ENCODE peak calls at places on chromosomes 5 and 9, in six cellular contexts. One of them, this sample, is unnamed.

GRCh38 chr5:20223451-20223850 is 235.5 kb upstream of the CDH18 start:
- DNase-seq in CD8-positive, alpha-beta memory T cell: no peak
- DNase-seq in nephron progenitor cell: no peak
- DNase-seq in kidney tubule cell: no peak
- DNase-seq in SW480: no peak
- DNase-seq in GOT3: no peak
- DNase-seq in this sample: no peak

GRCh38 chr5:157463081-157463480 is 3.1 kb downstream of the NIPAL4 start:
- DNase-seq in kidney tubule cell: peak
- DNase-seq in CD8-positive, alpha-beta memory T cell: no peak
- DNase-seq in GOT3: no peak
- DNase-seq in nephron progenitor cell: no peak
- DNase-seq in SW480: no peak
- DNase-seq in this sample: no peak

GRCh38 chr5:59100875-59101274 is 518.0 kb downstream of the RAB3C start:
- DNase-seq in SW480: no peak
- DNase-seq in CD8-positive, alpha-beta memory T cell: no peak
- DNase-seq in nephron progenitor cell: no peak
- DNase-seq in kidney tubule cell: no peak
- DNase-seq in GOT3: no peak
- DNase-seq in this sample: no peak

GRCh38 chr5:181131514-181131913 is 545 bp upstream of the OR2V1 start:
- DNase-seq in CD8-positive, alpha-beta memory T cell: no peak
- DNase-seq in nephron progenitor cell: no peak
- DNase-seq in GOT3: no peak
- DNase-seq in kidney tubule cell: no peak
- DNase-seq in SW480: no peak
- DNase-seq in this sample: no peak

GRCh38 chr9:13719410-13719809 is 439.9 kb upstream of the MPDZ start:
- DNase-seq in nephron progenitor cell: no peak
- DNase-seq in kidney tubule cell: peak
- DNase-seq in SW480: peak
- DNase-seq in GOT3: no peak
- DNase-seq in CD8-positive, alpha-beta memory T cell: no peak
- DNase-seq in this sample: no peak

GRCh38 chr5:43007246-43007910 is 32.7 kb downstream of the ANXA2R start:
- DNase-seq in kidney tubule cell: peak
- DNase-seq in CD8-positive, alpha-beta memory T cell: peak
- DNase-seq in SW480: peak
- DNase-seq in GOT3: peak
- DNase-seq in nephron progenitor cell: peak
- DNase-seq in this sample: peak

GRCh38 chr9:138112090-138112748 is 234.6 kb downstream of the CACNA1B start:
- DNase-seq in nephron progenitor cell: no peak
- DNase-seq in GOT3: no peak
- DNase-seq in SW480: no peak
- DNase-seq in CD8-positive, alpha-beta memory T cell: no peak
- DNase-seq in kidney tubule cell: no peak
- DNase-seq in this sample: no peak

GRCh38 chr5:148846930-148847329 is 20.5 kb downstream of the ADRB2 start:
- DNase-seq in CD8-positive, alpha-beta memory T cell: no peak
- DNase-seq in kidney tubule cell: no peak
- DNase-seq in SW480: no peak
- DNase-seq in GOT3: no peak
- DNase-seq in nephron progenitor cell: no peak
- DNase-seq in this sample: no peak

This sample was measured in T1000.